ENCODE peak calls at places on chromosomes 5 and 9, in nine cellular contexts. C, G, X, B, R, E, S, P and H are unnamed samples.

GRCh38 chr5:6652025-6652424 is 18.8 kb downstream of the SRD5A1 start:
- DNase-seq in C (no peak), G (no peak), X (no peak), B (no peak), R (no peak), E (no peak), S (no peak), P (no peak), H (peak)

GRCh38 chr9:137969008-137969407 is 91.4 kb downstream of the CACNA1B start:
- DNase-seq in C (no peak), G (no peak), X (peak), B (no peak), R (no peak), E (no peak), S (no peak), P (no peak), H (no peak)

GRCh38 chr5:51495672-51496071 is 112.4 kb downstream of the ISL1 start:
- DNase-seq in C (no peak), G (no peak), X (no peak), B (peak), R (no peak), E (no peak), S (no peak), P (no peak), H (no peak)

GRCh38 chr5:69217154-69217731 is 17.4 kb upstream of the CDK7 start:
- DNase-seq in C (no peak), G (no peak), X (peak), B (no peak), R (no peak), E (no peak), S (peak), P (no peak), H (peak)

GRCh38 chr9:81559197-81559596 is 130.2 kb downstream of the TLE1 start:
- DNase-seq in C (no peak), G (no peak), X (no peak), B (no peak), R (no peak), E (no peak), S (no peak), P (no peak), H (no peak)

GRCh38 chr9:16207161-16207560 is 654.3 kb downstream of the CCDC171 start:
- DNase-seq in C (no peak), G (no peak), X (no peak), B (peak), R (no peak), E (peak), S (peak), P (peak), H (no peak)

GRCh38 chr9:126775926-126776325 is 28.9 kb upstream of the ZBTB43 start:
- DNase-seq in C (no peak), G (no peak), X (no peak), B (no peak), R (no peak), E (no peak), S (no peak), P (no peak), H (no peak)

GRCh38 chr5:105168806-105169205 is 1606.2 kb upstream of the NUDT12 start:
- DNase-seq in C (no peak), G (no peak), X (no peak), B (no peak), R (no peak), E (no peak), S (no peak), P (no peak), H (no peak)

GRCh38 chr9:126806336-126806735 is 1.5 kb downstream of the ZBTB43 start:
- DNase-seq in C (no peak), G (no peak), X (no peak), B (no peak), R (no peak), E (no peak), S (no peak), P (no peak), H (no peak)

GRCh38 chr9:109168170-109168569 is 1.1 kb upstream of the FRRS1L start:
- DNase-seq in C (no peak), G (no peak), X (no peak), B (no peak), R (no peak), E (no peak), S (no peak), P (no peak), H (no peak)

GRCh38 chr9:76219555-76220151 is 174.6 kb downstream of the RFK start:
- DNase-seq in C (no peak), G (no peak), X (no peak), B (no peak), R (peak), E (no peak), S (no peak), P (no peak), H (no peak)

DNA sequence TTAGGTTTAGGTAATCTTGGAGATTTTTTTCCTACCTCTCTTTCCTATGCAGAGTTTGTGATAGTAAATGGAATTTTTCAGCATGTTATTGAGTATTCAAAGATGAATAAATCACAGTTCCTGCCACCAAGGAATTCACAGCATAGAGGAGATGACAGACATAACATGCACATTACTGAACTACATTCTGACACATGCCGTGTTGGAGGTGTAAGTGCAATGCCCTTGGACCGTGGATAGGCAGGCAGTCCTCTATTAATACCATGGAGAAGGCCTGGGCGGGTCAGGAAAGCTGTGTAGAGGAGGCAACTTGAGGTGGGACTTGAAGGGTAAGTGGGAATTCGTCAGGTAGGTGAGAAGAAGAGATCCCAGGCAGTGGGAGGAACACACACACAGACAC is 43.9 kb downstream of the MCCC2 start:
- DNase-seq in C (no peak), G (no peak), X (no peak), B (no peak), R (no peak), E (no peak), S (no peak), P (no peak), H (no peak)
- H3K27ac ChIP-seq in C (no peak), G (no peak), X (no peak), B (no peak), R (no peak), E (no peak), S (no peak), P (no peak), H (no peak)

GRCh38 chr5:78613756-78614155 is 34.8 kb downstream of the LHFPL2 start:
- DNase-seq in C (no peak), G (no peak), X (no peak), B (no peak), R (no peak), E (no peak), S (no peak), P (no peak), H (no peak)

GRCh38 chr5:78615697-78616096 is 32.9 kb downstream of the LHFPL2 start:
- DNase-seq in C (no peak), G (no peak), X (no peak), B (peak), R (no peak), E (no peak), S (no peak), P (no peak), H (no peak)

GRCh38 chr5:78621269-78621871 is 27.2 kb downstream of the LHFPL2 start:
- DNase-seq in C (no peak), G (no peak), X (no peak), B (peak), R (no peak), E (no peak), S (no peak), P (no peak), H (no peak)

GRCh38 chr5:78622302-78622971 is 26.1 kb downstream of the LHFPL2 start:
- DNase-seq in C (no peak), G (no peak), X (no peak), B (no peak), R (no peak), E (no peak), S (no peak), P (no peak), H (no peak)

GRCh38 chr5:78618303-78618702 is 30.3 kb downstream of the LHFPL2 start:
- DNase-seq in C (no peak), G (no peak), X (no peak), B (no peak), R (no peak), E (no peak), S (no peak), P (no peak), H (no peak)
- H3K27ac ChIP-seq in C (no peak), G (no peak), X (no peak), B (no peak), R (no peak), E (no peak), S (no peak), P (no peak), H (no peak)

DNA sequence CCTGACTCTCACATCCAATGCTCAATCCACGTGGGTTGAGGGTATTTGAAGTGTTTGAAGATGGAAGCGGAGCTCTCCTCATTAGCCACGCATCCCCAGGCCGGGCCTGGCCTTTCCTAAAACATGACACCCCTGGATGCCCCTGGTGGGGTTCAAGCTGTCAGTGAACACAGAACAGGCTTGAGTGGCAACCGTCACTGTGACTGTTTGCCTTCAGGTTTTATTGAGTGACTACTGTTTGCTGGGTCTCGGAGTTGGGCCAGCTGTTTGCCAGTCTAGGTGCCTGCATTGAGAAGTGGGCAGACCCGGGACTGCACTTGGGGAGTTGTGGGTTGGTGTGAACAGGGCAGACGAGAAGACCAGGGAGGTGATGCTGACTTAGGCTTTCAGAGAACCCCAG is 7.8 kb upstream of the OLFM1 start:
- DNase-seq in C (no peak), G (no peak), X (peak), B (no peak), R (no peak), E (no peak), S (peak), P (peak), H (peak)
- H3K27ac ChIP-seq in C (no peak), G (no peak), X (no peak), B (no peak), R (peak), E (no peak), S (no peak), P (no peak), H (no peak)

DNA sequence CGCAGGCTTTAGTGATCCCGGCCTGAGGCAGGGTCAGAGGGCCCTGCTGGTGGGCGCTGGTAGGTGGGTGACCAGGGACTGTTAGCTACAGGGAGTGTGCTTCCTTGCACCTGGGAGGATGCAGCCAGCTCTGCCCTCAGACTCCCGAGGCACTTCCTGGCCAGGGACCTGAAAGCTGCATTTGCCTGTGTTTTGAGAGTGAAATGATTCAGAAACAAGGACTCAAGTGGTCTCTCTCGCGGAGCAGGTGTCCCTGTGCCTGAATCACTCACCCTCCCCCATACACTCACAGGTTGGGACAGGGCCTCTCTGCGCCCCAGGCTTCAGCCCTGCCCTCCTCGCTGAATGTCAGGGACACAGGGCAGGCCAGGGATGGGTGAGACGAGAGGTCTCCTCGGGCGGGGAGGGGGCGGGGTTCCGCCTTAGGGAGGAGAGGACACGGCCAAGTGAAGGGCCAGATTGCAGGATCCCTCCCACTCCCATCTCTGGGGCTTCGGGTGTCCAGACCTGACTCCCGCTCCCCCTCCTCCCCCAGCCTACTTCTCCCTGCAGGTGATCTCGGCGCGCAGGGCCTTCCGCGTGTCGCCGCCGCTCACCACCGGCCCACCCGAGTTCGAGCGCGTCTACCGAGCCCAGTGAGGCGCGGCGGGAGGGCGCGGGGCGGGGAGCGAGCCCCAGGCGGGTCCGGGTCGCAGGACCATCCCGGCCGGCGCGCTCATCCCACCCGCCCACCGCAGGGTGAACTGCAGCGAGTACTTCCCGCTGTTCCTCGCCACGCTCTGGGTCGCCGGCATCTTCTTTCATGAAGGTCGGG is 1.5 kb downstream of the LTC4S start:
- DNase-seq in C (peak), G (no peak), X (peak), B (no peak), R (peak), E (no peak), S (peak), P (no peak), H (no peak)
- H3K27ac ChIP-seq in C (peak), G (peak), X (peak), B (no peak), R (peak), E (peak), S (peak), P (peak), H (peak)

GRCh38 chr5:139636975-139637408 is 11.2 kb upstream of the CXXC5 start:
- DNase-seq in C (no peak), G (no peak), X (no peak), B (peak), R (no peak), E (no peak), S (no peak), P (no peak), H (no peak)

GRCh38 chr5:139637438-139638089 is 10.6 kb upstream of the CXXC5 start:
- DNase-seq in C (peak), G (peak), X (peak), B (peak), R (peak), E (peak), S (peak), P (peak), H (peak)

GRCh38 chr5:139635606-139636206 is 12.4 kb upstream of the CXXC5 start:
- DNase-seq in C (peak), G (peak), X (peak), B (peak), R (peak), E (peak), S (peak), P (peak), H (peak)

GRCh38 chr5:139635191-139635590 is 13.0 kb upstream of the CXXC5 start:
- DNase-seq in C (no peak), G (no peak), X (no peak), B (no peak), R (no peak), E (no peak), S (no peak), P (no peak), H (no peak)

DNA sequence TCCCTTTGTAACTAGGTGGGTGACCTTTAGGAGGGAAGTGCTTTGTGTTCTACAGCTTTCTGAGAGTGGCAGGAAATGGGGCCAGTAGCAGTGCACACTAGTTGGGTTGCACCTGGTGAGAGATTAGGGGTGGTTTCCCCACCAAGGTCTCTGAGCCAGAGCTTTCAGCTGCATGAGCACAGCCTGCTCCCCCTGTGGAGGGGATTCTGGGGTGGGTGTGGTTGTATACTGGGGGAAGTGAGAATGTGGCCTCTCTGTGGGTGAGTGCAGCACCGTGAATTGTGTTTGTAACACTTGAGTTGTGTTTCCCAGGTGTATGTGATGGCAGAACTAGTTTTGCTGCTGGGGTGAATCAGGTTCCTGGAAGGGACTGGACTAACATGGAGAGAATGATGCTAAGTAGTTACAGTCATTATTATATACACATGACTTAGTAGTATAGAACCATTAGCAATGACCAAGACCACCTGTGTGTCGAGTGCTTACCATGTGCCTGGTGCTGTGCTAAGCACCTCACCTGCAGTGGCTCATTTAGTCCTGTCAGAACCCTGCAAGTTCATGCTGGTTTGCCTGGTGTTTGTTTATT is 11.8 kb upstream of the CXXC5 start:
- DNase-seq in C (peak), G (no peak), X (peak), B (no peak), R (no peak), E (no peak), S (no peak), P (no peak), H (peak)
- H3K27ac ChIP-seq in C (peak), G (peak), X (peak), B (no peak), R (peak), E (peak), S (no peak), P (peak), H (peak)